ENCODE peak calls at places on chromosome 20, in five cellular contexts. N is GM12892, J is colonic mucosa, H is breast epithelium, G is choroid plexus epithelial cell. F is an unnamed sample.

GRCh38 chr20:64168381-64169088 is 4.3 kb downstream of the MYT1 start:
- DNase-seq in N (no peak), J (no peak), H (no peak), G (no peak), F (no peak)

GRCh38 chr20:4471221-4471620 is 250.5 kb upstream of the PRND start:
- DNase-seq in N (no peak), J (no peak), H (no peak), G (no peak), F (no peak)

GRCh38 chr20:59040682-59041081 is 1.9 kb downstream of the PRELID3B start:
- DNase-seq in N (no peak), J (peak), H (no peak), G (no peak), F (no peak)

GRCh38 chr20:33674294-33675126 is at the start of gene NECAB3:
- DNase-seq in N (peak), J (peak), H (peak), G (peak), F (peak)

GRCh38 chr20:884983-885952 is 30.9 kb downstream of the ANGPT4 start:
- DNase-seq in N (no peak), J (no peak), H (no peak), G (peak), F (no peak)

GRCh38 chr20:45410887-45411286 is 2.8 kb downstream of the DBNDD2 start:
- DNase-seq in N (no peak), J (peak), H (no peak), G (no peak), F (no peak)

GRCh38 chr20:34717230-34718095 is 13.3 kb downstream of the TP53INP2 start:
- DNase-seq in N (no peak), J (no peak), H (no peak), G (no peak), F (no peak)

GRCh38 chr20:57872816-57873409 is 163.1 kb upstream of the PMEPA1 start:
- DNase-seq in N (no peak), J (no peak), H (no peak), G (no peak), F (no peak)

GRCh38 chr20:61518424-61518951 is 266.4 kb downstream of the CDH4 start:
- DNase-seq in N (no peak), J (no peak), H (no peak), G (no peak), F (no peak)

GRCh38 chr20:48697845-48698491 is 129.8 kb downstream of the PREX1 start:
- DNase-seq in N (no peak), J (peak), H (peak), G (peak), F (no peak)

GRCh38 chr20:362271-363254 is 15.7 kb downstream of the NRSN2 start:
- DNase-seq in N (no peak), J (peak), H (peak), G (peak), F (no peak)

GRCh38 chr20:49747707-49748524 is 34.2 kb upstream of the B4GALT5 start:
- DNase-seq in N (no peak), J (peak), H (peak), G (peak), F (no peak)

GRCh38 chr20:63309261-63310071 is 16.5 kb downstream of the COL20A1 start:
- DNase-seq in N (no peak), J (no peak), H (no peak), G (peak), F (peak)

F was measured in 8988T.